ENCODE peak calls at places on chromosomes 6 and 20, in seven cellular contexts. H is cardiac fibroblast, E is astrocyte of the spinal cord, O is chondrocyte, A is right lobe of liver, W is dorsolateral prefrontal cortex, S is HFFc6. F is an unnamed sample.

GRCh38 chr20:63190828-63191227 is 25.1 kb downstream of the YTHDF1 start:
- DNase-seq in S (no peak), A (no peak), H (no peak), O (no peak), E (no peak), W (no peak), F (no peak)

GRCh38 chr6:134979142-134979541 is 29.2 kb upstream of the ALDH8A1 start:
- DNase-seq in A (no peak), O (no peak), W (no peak), H (no peak), S (no peak), E (no peak), F (no peak)

GRCh38 chr6:122033564-122034181 is 365.8 kb upstream of the HSF2 start:
- DNase-seq in S (peak), E (peak), H (peak), W (no peak), O (no peak), A (no peak), F (no peak)

GRCh38 chr6:130696806-130697205 is 130.4 kb upstream of the SMLR1 start:
- DNase-seq in E (no peak), O (no peak), A (no peak), S (peak), H (peak), W (no peak), F (no peak)

GRCh38 chr6:27312146-27312949 is at the start of gene POM121L2:
- DNase-seq in W (peak), E (peak), H (peak), O (no peak), S (peak), A (peak), F (no peak)

GRCh38 chr6:31094389-31094881 is 17.9 kb downstream of the C6orf15 start:
- DNase-seq in S (no peak), W (no peak), A (no peak), O (peak), E (no peak), H (no peak), F (no peak)

GRCh38 chr6:44672838-44673237 is 285.3 kb downstream of the CDC5L start:
- DNase-seq in W (no peak), E (no peak), A (no peak), S (no peak), O (no peak), H (no peak), F (peak)

GRCh38 chr20:57396212-57396611 is 5.0 kb downstream of the RBM38 start:
- DNase-seq in E (no peak), O (peak), W (no peak), S (no peak), H (no peak), A (no peak), F (no peak)

GRCh38 chr6:3699231-3699630 is 52.3 kb downstream of the PXDC1 start:
- DNase-seq in W (no peak), H (no peak), O (no peak), E (no peak), S (no peak), A (no peak), F (no peak)

GRCh38 chr20:20204326-20204725 is 152.0 kb downstream of the CFAP61 start:
- DNase-seq in O (no peak), A (no peak), S (no peak), E (no peak), H (no peak), W (no peak), F (no peak)

GRCh38 chr6:124203812-124204167 is 400.1 kb downstream of the NKAIN2 start:
- DNase-seq in W (no peak), S (no peak), E (no peak), H (peak), O (no peak), A (no peak), F (no peak)

GRCh38 chr6:38861957-38862401 is 146.9 kb downstream of the DNAH8 start:
- DNase-seq in O (no peak), E (no peak), S (no peak), W (no peak), A (no peak), H (no peak), F (no peak)

GRCh38 chr6:10719386-10720228 is 3.3 kb upstream of the TMEM14C start:
- DNase-seq in H (peak), S (no peak), W (no peak), A (peak), O (no peak), E (peak), F (no peak)

GRCh38 chr6:130968486-130968885 is 94.6 kb downstream of the EPB41L2 start:
- DNase-seq in W (no peak), E (no peak), H (peak), O (no peak), S (no peak), A (no peak), F (no peak)

GRCh38 chr6:143611580-143611979 is 66.2 kb upstream of the PHACTR2 start:
- DNase-seq in O (no peak), W (no peak), E (no peak), H (no peak), A (no peak), S (no peak), F (no peak)

GRCh38 chr6:158626360-158627167 is 18.0 kb downstream of the DYNLT1 start:
- DNase-seq in H (no peak), A (no peak), E (no peak), O (no peak), W (no peak), S (no peak), F (no peak)

GRCh38 chr6:44096615-44097014 is 30.6 kb downstream of the MRPL14 start:
- DNase-seq in H (peak), S (peak), E (peak), A (peak), O (peak), W (peak), F (no peak)

GRCh38 chr6:13488015-13488895 is 855 bp upstream of the GFOD1 start:
- DNase-seq in S (no peak), E (no peak), A (peak), W (peak), O (no peak), H (peak), F (no peak)

GRCh38 chr6:69820438-69820837 is 23.6 kb upstream of the LMBRD1 start:
- DNase-seq in H (no peak), S (no peak), W (peak), O (no peak), E (no peak), A (no peak), F (no peak)

GRCh38 chr6:166277021-166277420 is 31.2 kb downstream of the PRR18 start:
- DNase-seq in A (no peak), S (no peak), E (peak), W (peak), O (no peak), H (no peak), F (no peak)

GRCh38 chr6:145025488-145025887 is 709.8 kb downstream of the EPM2A start:
- DNase-seq in H (no peak), W (no peak), S (no peak), O (no peak), E (no peak), A (no peak), F (no peak)

GRCh38 chr20:62952373-62953166 is at the start of gene SLC17A9:
- DNase-seq in H (peak), S (peak), O (no peak), W (no peak), A (peak), E (no peak), F (no peak)

GRCh38 chr6:32129297-32130088 is 595 bp downstream of the FKBPL start:
- DNase-seq in O (no peak), E (no peak), H (no peak), W (no peak), A (no peak), S (no peak), F (no peak)

GRCh38 chr6:111832833-111833418 is 40.3 kb downstream of the FYN start:
- DNase-seq in H (no peak), S (no peak), O (no peak), A (no peak), W (no peak), E (no peak), F (no peak)

GRCh38 chr6:43782764-43783513 is 12.9 kb downstream of the VEGFA start:
- DNase-seq in E (no peak), W (no peak), S (no peak), A (no peak), H (no peak), O (no peak), F (no peak)

GRCh38 chr6:163708459-163708858 is 293.9 kb downstream of the QKI start:
- DNase-seq in S (no peak), O (no peak), W (no peak), A (no peak), H (no peak), E (no peak), F (no peak)

GRCh38 chr6:37565267-37566208 is 65.8 kb upstream of the CCDC167 start:
- DNase-seq in A (no peak), H (no peak), E (no peak), O (no peak), S (no peak), W (peak), F (peak)

GRCh38 chr6:51099201-51099600 is 280.5 kb downstream of the TFAP2B start:
- DNase-seq in A (no peak), H (no peak), S (no peak), W (no peak), E (no peak), O (no peak), F (no peak)

GRCh38 chr6:81241717-81242116 is 510.8 kb downstream of the TENT5A start:
- DNase-seq in O (no peak), A (no peak), E (peak), H (peak), S (peak), W (no peak), F (no peak)

GRCh38 chr6:10837009-10837691 is 1.2 kb downstream of the MAK start:
- DNase-seq in A (peak), S (no peak), W (no peak), O (no peak), E (peak), H (peak), F (no peak)

GRCh38 chr6:143549630-143550268 is 38.2 kb upstream of the FUCA2 start:
- DNase-seq in S (no peak), H (no peak), E (no peak), A (no peak), W (no peak), O (no peak), F (no peak)

DNA sequence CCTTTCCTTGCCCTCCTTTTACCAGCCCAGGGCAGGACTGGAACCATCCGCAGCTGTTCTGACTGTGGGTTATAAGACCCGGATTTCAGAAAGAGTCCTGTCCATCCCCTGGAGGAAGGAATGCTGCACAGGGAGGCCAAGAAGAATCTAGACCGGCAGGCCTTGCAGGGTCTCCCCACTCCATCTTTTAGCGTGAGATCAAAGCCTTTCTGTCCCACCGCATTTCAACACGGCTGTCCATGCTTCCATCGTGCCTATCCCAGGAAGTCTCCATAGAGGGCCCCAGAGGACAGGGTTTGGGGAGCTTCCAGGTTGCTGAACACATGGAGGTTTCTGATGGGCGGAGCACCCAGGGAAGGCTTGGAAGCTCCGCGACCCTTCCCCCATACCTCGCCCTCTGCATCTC is 79.3 kb upstream of the AGPAT4 start:
- DNase-seq in H (peak), S (no peak), A (no peak), W (no peak), O (no peak), E (no peak), F (no peak)
- TF ChIP-seq CTCF in H (peak), S (peak), A (no peak), W (peak), O (peak), E (peak), F (peak)

GRCh38 chr6:29739882-29740261 is 16.6 kb downstream of the HLA-F start:
- DNase-seq in O (no peak), S (no peak), W (no peak), A (no peak), E (no peak), H (no peak), F (no peak)

GRCh38 chr6:29736563-29736962 is 13.3 kb downstream of the HLA-F start:
- DNase-seq in S (no peak), E (no peak), H (no peak), O (no peak), W (no peak), A (no peak), F (no peak)

GRCh38 chr6:29739136-29739881 is 16.1 kb downstream of the HLA-F start:
- DNase-seq in O (no peak), A (no peak), S (no peak), W (no peak), E (no peak), H (no peak), F (no peak)

GRCh38 chr6:29734046-29735018 is 11.1 kb downstream of the HLA-F start:
- DNase-seq in O (no peak), W (no peak), A (no peak), H (no peak), S (no peak), E (no peak), F (no peak)

DNA sequence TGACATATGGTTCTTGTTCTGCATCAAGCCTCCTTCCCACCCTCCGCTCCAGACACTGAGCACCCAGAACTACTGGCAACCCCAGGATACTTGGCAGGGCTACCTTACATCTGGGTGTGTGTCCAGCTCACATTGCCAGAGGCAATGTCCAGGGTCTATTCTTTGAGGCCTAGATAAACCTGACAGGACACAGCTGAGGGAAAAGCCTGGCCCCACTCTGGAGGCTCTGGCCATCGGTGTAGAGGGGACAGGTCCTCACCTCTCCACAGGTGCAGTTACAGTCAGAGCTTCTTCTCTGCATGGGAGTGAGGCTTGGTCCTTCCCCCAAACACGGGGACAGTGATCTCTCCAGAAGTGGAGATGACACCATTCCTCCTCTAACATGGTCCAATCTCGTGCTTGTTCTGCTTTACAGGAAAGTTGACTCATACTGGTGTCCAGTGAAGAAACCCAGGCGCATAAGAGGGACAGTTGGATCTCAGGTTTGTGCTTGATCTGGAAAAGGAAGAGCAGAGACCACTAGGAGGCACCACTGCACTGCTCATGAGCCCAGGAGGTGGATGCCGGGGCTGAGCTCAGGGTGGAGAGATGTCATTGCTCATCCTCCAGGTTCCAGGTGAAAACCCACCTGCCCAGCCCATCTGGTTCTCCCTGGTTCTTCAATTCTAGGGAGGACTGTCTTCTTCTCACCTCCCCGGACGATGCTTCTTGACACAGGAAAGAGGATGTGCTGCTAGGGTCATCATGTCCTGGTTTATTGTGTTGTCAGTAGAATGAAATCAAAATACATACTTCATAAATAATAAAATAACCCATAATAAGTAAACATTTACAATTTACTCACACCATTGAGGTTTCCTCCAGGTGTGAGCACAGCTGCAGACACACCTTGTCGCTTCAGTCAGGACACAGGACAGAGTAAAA is 14.7 kb downstream of the HLA-F start:
- DNase-seq in W (peak), O (no peak), E (peak), H (peak), A (peak), S (peak), F (no peak)
- TF ChIP-seq CTCF in W (peak), O (peak), E (peak), H (peak), A (peak), S (peak), F (peak)

DNA sequence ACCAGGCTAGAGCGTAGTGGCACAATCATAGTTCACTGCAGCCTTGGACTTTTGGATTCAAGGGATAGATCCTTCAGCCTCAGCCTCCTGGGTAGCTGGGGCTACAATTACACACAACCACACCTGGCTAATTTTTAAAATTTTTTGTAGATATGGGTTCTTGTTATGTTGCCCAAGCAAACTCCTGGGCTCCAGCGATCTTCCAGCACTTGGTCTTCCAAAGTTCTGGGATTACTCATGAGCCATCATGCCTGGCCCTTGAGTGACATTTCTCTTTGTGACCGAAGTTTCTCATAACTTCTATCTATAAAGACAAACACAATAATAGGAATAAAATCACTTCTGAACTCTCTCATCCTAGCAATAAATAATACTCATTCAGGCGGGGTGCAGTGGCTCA is 26.1 kb upstream of the GMPR start:
- DNase-seq in S (no peak), O (no peak), W (no peak), E (no peak), H (no peak), A (no peak), F (no peak)
- TF ChIP-seq CTCF in S (no peak), O (no peak), W (no peak), E (no peak), H (no peak), A (no peak), F (no peak)

DNA sequence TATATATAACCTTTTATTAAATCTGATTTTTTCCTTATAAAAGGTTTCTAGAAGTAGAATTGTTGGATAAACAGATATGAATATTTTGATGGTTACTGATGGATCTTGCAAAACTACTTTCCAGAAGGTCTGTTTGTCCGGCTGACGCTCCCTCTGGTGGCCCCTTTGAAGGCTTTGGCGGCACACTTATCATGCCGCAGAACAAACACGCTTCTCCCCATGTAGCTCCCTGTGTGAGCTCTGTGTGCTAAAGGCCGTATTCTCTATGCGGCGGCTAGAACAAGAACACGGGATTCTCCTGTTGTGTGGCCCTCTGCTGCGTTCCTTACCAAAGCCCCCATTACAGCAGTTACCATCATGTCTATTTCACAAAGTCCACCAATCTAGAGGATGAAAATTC is 30.0 kb downstream of the PPP1R3G start:
- DNase-seq in W (no peak), A (peak), E (peak), O (no peak), S (no peak), H (peak), F (no peak)
- TF ChIP-seq CTCF in W (no peak), A (peak), E (peak), O (peak), S (peak), H (peak), F (peak)

GRCh38 chr6:88008821-88009220 is 38.8 kb upstream of the SPACA1 start:
- DNase-seq in S (no peak), O (no peak), H (peak), A (no peak), E (peak), W (no peak), F (no peak)

GRCh38 chr6:88013015-88013414 is 34.6 kb upstream of the SPACA1 start:
- DNase-seq in E (no peak), A (no peak), W (no peak), O (no peak), S (no peak), H (no peak), F (no peak)

GRCh38 chr6:88008411-88008810 is 39.2 kb upstream of the SPACA1 start:
- DNase-seq in W (no peak), E (no peak), A (no peak), S (peak), O (no peak), H (peak), F (no peak)

DNA sequence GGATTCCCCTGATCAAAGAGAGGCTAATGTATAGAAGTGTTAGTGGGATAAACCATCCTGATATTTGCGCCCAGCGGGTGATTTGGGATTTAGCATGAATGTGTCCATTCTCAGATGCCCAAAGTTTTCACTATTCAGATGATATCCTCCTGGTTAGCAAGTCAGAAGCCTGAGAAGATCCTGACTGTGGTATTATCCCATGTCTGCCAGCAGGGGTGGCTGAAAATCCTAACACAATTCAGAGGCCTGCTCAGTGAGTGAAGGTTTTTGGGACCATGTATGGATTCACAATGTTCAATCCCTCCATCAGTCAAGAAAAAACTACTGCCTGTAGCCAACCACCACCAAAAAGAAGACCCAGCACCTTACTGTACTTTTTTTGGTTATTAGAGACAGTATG is 34.1 kb upstream of the SPACA1 start:
- DNase-seq in S (no peak), O (no peak), A (no peak), E (no peak), H (peak), W (no peak), F (no peak)
- TF ChIP-seq CTCF in S (peak), O (peak), A (no peak), E (no peak), H (peak), W (no peak), F (peak)

DNA sequence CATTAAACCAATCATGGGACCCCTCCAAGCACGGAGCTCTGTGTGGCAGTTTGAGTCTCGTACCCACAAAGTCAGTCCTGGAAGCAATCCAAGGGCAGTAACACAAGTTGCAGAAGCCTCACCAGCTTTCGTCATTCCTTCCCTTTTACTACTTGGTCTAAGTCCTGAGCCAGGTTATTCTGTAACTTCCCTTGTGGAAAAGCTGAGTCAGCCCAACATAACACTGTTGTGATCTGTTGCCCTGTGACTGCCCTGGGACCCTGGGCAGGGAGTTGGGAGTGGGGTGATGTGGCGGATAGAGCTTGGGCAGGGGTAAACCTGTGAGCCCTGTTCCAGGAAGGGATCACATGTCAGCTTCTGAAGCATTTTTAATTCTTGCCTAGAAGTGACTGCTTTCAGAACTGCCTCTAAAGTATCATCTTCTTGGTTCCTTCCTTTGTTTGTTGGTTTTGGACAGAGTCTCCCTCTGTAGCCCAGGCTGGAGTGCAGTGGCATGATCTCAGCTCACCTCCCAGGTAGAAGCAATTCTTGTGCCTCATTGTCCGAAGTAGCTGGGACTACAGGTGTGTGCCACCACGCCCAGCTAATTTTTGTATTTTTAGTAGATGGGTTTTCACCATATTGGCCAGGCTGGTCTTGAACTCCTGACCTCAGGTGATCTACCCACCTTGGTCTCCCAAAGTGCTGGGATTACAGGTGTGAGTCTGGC is 183.7 kb upstream of the JAG1 start:
- DNase-seq in O (no peak), E (peak), W (no peak), H (peak), S (no peak), A (peak), F (no peak)
- TF ChIP-seq CTCF in O (no peak), E (no peak), W (no peak), H (no peak), S (no peak), A (no peak), F (no peak)